ENCODE peak calls at places on chromosomes 7 and 10, in six cellular contexts. One of them, this sample, is unnamed. For H3K4me1, the result is how much of the 10 kb centered on the place peaks cover.

GRCh38 chr10:8473205-8473604 is 418.7 kb downstream of the GATA3 start:
- DNase-seq in Peyer's patch: no peak
- DNase-seq in heart left ventricle: no peak
- DNase-seq in IMR-90: peak
- DNase-seq in right lobe of liver: no peak
- DNase-seq in upper lobe of left lung: no peak
- DNase-seq in this sample: no peak

GRCh38 chr7:128103498-128104108 is 72.4 kb upstream of the LRRC4 start:
- DNase-seq in Peyer's patch: peak
- DNase-seq in heart left ventricle: peak
- DNase-seq in IMR-90: no peak
- DNase-seq in right lobe of liver: no peak
- DNase-seq in upper lobe of left lung: peak
- DNase-seq in this sample: peak

GRCh38 chr10:30459283-30459682 is 25.3 kb downstream of the MAP3K8 start:
- DNase-seq in Peyer's patch: peak
- DNase-seq in heart left ventricle: no peak
- DNase-seq in IMR-90: no peak
- DNase-seq in right lobe of liver: no peak
- DNase-seq in upper lobe of left lung: no peak
- DNase-seq in this sample: no peak

GRCh38 chr7:31758770-31759169 is 71.8 kb downstream of the PPP1R17 start:
- DNase-seq in Peyer's patch: no peak
- DNase-seq in heart left ventricle: no peak
- DNase-seq in IMR-90: peak
- DNase-seq in right lobe of liver: no peak
- DNase-seq in upper lobe of left lung: no peak
- DNase-seq in this sample: no peak

GRCh38 chr10:103895458-103896186 is 22.4 kb downstream of the STN1 start:
- DNase-seq in Peyer's patch: no peak
- DNase-seq in heart left ventricle: no peak
- DNase-seq in IMR-90: peak
- DNase-seq in right lobe of liver: no peak
- DNase-seq in upper lobe of left lung: no peak
- DNase-seq in this sample: peak

GRCh38 chr7:111892568-111892967 is 313.6 kb downstream of the DOCK4 start:
- DNase-seq in Peyer's patch: no peak
- DNase-seq in heart left ventricle: no peak
- DNase-seq in IMR-90: no peak
- DNase-seq in right lobe of liver: no peak
- DNase-seq in upper lobe of left lung: no peak
- DNase-seq in this sample: no peak

GRCh38 chr7:77651544-77652162 is 44.6 kb upstream of the RSBN1L start:
- DNase-seq in Peyer's patch: peak
- DNase-seq in heart left ventricle: no peak
- DNase-seq in IMR-90: peak
- DNase-seq in right lobe of liver: no peak
- DNase-seq in upper lobe of left lung: no peak
- DNase-seq in this sample: no peak

GRCh38 chr7:100418930-100419659 is 9.4 kb downstream of the ZCWPW1 start:
- DNase-seq in Peyer's patch: no peak
- DNase-seq in heart left ventricle: no peak
- DNase-seq in IMR-90: no peak
- DNase-seq in right lobe of liver: no peak
- DNase-seq in upper lobe of left lung: no peak
- DNase-seq in this sample: no peak

GRCh38 chr10:65531545-65531944 is 1394.3 kb upstream of the LRRTM3 start:
- DNase-seq in Peyer's patch: no peak
- DNase-seq in heart left ventricle: no peak
- DNase-seq in IMR-90: no peak
- DNase-seq in right lobe of liver: no peak
- DNase-seq in upper lobe of left lung: no peak
- DNase-seq in this sample: no peak

GRCh38 chr7:98286093-98286525 is 4.6 kb downstream of the BRI3 start:
- DNase-seq in Peyer's patch: peak
- DNase-seq in heart left ventricle: peak
- DNase-seq in IMR-90: peak
- DNase-seq in right lobe of liver: peak
- DNase-seq in upper lobe of left lung: peak
- DNase-seq in this sample: peak

DNA sequence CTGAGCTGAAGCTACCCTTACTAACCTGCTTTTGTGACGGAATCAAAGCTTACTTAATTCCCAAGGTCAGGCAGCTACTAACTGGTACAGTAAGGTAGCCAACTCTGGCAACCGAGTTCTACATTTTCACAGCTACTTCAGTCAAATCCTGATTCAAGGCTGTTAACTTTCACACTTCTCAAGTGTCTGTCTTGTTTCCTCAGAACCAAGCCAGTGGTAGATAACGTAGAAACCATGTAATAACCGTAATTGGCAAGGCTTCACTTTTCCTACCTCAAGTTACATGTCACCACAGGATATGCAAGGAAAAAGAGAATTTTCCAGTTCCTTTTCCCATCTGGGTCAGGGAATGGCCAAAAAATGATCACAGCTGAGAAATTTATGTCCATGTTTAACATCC is 746.7 kb downstream of the NRG3 start:
- DNase-seq in Peyer's patch: no peak
- DNase-seq in heart left ventricle: no peak
- DNase-seq in IMR-90: no peak
- DNase-seq in right lobe of liver: no peak
- DNase-seq in upper lobe of left lung: no peak
- DNase-seq in this sample: no peak
- H3K4me1 ChIP-seq in Peyer's patch: under half
- H3K4me1 ChIP-seq in heart left ventricle: under half
- H3K4me1 ChIP-seq in IMR-90: under half
- H3K4me1 ChIP-seq in right lobe of liver: under half
- H3K4me1 ChIP-seq in upper lobe of left lung: under half
- H3K4me1 ChIP-seq in this sample: under half

DNA sequence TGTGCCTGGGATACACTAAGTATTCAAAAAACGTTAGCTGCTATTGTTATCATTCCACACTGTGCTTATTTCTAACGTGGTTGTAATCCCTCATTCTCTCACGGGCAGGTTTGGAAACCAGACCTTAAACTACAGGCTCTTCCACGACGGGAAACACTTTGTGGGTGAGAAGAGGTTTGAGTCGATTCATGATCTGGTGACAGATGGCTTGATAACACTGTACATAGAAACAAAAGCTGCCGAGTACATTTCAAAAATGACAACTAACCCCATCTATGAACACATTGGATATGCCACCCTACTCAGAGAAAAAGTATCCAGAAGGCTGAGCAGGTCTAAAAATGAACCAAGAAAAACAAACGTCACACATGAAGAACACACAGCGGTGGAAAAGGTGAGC is 163.2 kb upstream of the PRR15 start:
- DNase-seq in Peyer's patch: no peak
- DNase-seq in heart left ventricle: no peak
- DNase-seq in IMR-90: no peak
- DNase-seq in right lobe of liver: no peak
- DNase-seq in upper lobe of left lung: no peak
- DNase-seq in this sample: no peak
- TF ChIP-seq POLR2A in Peyer's patch: no peak
- TF ChIP-seq POLR2A in heart left ventricle: no peak
- TF ChIP-seq POLR2A in IMR-90: no peak
- TF ChIP-seq POLR2A in right lobe of liver: no peak
- TF ChIP-seq POLR2A in upper lobe of left lung: no peak
- TF ChIP-seq POLR2A in this sample: no peak

DNA sequence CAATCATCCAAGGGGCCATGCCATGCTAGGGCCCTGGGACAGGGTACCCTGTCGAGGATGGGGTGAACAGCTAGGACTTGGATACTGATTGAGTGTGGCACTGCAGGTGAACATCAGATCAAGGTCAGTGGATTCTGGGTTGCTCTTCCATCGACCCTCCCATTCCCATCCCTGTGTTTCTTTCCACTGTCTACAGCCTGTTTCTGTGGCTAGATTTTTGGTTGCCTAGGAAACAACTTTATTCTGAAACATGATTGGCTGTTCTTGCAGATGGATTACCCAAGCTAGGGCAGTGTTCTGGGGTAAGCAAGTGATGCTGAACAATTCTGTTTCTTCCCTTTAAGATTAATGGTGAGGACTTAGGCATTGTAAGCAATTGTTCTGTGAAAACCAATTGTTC is 102.5 kb upstream of the BTBD16 start:
- DNase-seq in Peyer's patch: no peak
- DNase-seq in heart left ventricle: no peak
- DNase-seq in IMR-90: no peak
- DNase-seq in right lobe of liver: no peak
- DNase-seq in upper lobe of left lung: no peak
- DNase-seq in this sample: no peak
- H3K4me1 ChIP-seq in Peyer's patch: under half
- H3K4me1 ChIP-seq in heart left ventricle: under half
- H3K4me1 ChIP-seq in IMR-90: under half
- H3K4me1 ChIP-seq in right lobe of liver: under half
- H3K4me1 ChIP-seq in upper lobe of left lung: under half
- H3K4me1 ChIP-seq in this sample: under half

GRCh38 chr10:80500572-80501380 is 36.9 kb upstream of the SH2D4B start:
- DNase-seq in Peyer's patch: peak
- DNase-seq in heart left ventricle: peak
- DNase-seq in IMR-90: no peak
- DNase-seq in right lobe of liver: no peak
- DNase-seq in upper lobe of left lung: no peak
- DNase-seq in this sample: no peak

GRCh38 chr10:80497187-80498038 is 40.3 kb upstream of the SH2D4B start:
- DNase-seq in Peyer's patch: peak
- DNase-seq in heart left ventricle: peak
- DNase-seq in IMR-90: peak
- DNase-seq in right lobe of liver: peak
- DNase-seq in upper lobe of left lung: no peak
- DNase-seq in this sample: no peak

GRCh38 chr10:80498039-80498832 is 39.5 kb upstream of the SH2D4B start:
- DNase-seq in Peyer's patch: no peak
- DNase-seq in heart left ventricle: no peak
- DNase-seq in IMR-90: no peak
- DNase-seq in right lobe of liver: no peak
- DNase-seq in upper lobe of left lung: no peak
- DNase-seq in this sample: no peak

GRCh38 chr10:80496555-80497172 is 41.0 kb upstream of the SH2D4B start:
- DNase-seq in Peyer's patch: no peak
- DNase-seq in heart left ventricle: no peak
- DNase-seq in IMR-90: no peak
- DNase-seq in right lobe of liver: no peak
- DNase-seq in upper lobe of left lung: no peak
- DNase-seq in this sample: no peak

DNA sequence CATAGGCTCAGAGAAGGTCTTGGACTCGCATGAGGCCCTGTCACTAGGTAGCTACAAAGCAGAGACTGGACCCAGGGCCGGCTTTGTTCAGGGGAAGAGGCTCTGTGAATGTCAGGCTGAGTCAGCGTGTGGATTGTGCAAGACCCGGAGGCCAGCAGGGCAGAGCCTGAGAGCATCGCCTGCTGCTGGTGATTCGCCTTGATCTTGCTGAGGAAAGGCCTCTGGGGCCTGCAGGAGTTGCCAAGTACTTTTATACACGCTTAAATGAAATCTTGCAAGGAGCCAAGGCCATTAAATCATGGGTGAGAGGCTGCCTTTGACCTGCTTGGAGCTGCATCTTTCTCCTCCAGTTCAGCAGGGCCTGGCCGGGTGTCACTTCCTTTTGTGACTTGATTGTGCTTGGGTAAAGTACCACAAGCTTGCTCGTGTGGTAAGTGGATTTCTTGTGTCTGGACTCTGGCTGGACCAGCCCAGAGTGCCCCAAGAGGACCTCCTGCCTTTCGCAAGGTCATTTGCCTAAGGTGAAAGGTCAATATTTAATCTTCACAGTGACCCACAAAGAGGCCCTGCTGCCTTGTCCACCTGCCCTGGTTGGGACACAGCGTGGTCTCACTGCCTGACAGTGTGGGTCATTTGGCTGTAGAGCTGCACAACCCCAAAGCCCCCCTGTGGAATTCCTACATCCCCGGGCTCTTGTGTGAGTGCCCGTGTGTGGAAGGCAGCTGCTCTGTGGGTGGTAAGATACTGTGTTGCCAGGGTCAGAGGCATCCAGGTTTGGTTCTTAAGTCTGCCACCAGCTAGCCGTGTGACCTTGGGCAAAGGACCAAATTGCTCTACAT is 38.6 kb upstream of the SH2D4B start:
- DNase-seq in Peyer's patch: peak
- DNase-seq in heart left ventricle: peak
- DNase-seq in IMR-90: peak
- DNase-seq in right lobe of liver: peak
- DNase-seq in upper lobe of left lung: no peak
- DNase-seq in this sample: peak
- TF ChIP-seq POLR2A in Peyer's patch: peak
- TF ChIP-seq POLR2A in heart left ventricle: peak
- TF ChIP-seq POLR2A in IMR-90: no peak
- TF ChIP-seq POLR2A in right lobe of liver: no peak
- TF ChIP-seq POLR2A in upper lobe of left lung: peak
- TF ChIP-seq POLR2A in this sample: no peak

DNA sequence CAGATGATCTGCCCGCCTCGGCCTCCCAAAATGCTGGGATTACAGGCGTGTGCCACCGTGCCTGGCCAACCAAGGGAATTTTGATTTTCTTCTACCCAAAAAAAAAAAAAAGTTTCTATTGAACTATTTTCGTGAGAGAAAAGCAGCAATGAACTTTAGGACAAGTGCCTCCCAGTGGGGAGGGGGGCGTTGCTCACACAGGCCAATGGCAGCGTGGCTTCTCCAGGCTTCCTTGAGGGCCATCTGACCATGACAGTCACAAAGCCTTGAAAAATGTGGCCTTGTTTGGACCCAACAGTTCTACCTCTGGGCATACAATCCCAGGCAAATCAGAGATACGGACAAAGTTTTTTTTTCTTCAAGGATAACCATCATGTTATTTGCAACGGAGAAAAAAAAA is 56.0 kb downstream of the TNRC18 start:
- DNase-seq in Peyer's patch: no peak
- DNase-seq in heart left ventricle: no peak
- DNase-seq in IMR-90: no peak
- DNase-seq in right lobe of liver: no peak
- DNase-seq in upper lobe of left lung: no peak
- DNase-seq in this sample: no peak
- H3K4me1 ChIP-seq in Peyer's patch: under half
- H3K4me1 ChIP-seq in heart left ventricle: under half
- H3K4me1 ChIP-seq in IMR-90: under half
- H3K4me1 ChIP-seq in right lobe of liver: under half
- H3K4me1 ChIP-seq in upper lobe of left lung: under half
- H3K4me1 ChIP-seq in this sample: under half

DNA sequence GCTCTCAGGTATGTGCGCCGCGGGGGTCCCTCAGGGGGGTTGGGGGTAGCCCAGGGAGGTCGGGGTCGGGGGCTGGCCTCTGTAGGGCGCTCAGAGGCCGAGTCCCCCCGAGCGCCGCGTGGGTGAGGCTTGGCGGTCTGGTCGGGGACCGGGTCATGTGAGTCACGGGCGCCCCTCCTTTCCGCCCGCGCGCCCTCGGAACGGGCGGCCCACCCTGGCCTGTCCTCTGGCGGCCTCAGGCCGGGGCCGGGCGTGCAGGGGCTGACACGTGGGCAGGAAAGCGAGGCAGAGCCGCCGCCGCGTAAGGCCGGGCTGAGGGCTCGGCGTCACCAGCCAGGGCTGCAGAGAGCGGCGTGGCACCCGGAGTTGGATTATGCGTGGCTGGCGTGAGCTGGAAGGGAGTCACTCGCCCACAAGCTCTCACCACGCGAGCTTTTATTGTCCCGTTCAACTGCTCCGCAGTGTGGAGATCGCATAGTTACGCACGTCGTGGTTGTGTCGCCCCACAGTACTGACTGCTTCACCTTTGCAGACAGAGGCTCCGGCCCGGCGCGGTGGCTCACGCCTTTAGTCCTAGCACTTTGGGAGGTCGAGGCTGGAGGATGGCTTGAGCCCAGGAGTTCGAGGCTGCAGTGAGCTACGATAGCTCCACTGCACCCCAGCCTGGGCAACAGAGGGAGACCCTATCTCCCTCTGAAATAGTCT is 387 bp downstream of the SHLD2 start:
- DNase-seq in Peyer's patch: peak
- DNase-seq in heart left ventricle: peak
- DNase-seq in IMR-90: peak
- DNase-seq in right lobe of liver: peak
- DNase-seq in upper lobe of left lung: peak
- DNase-seq in this sample: peak
- TF ChIP-seq POLR2A in Peyer's patch: peak
- TF ChIP-seq POLR2A in heart left ventricle: peak
- TF ChIP-seq POLR2A in IMR-90: peak
- TF ChIP-seq POLR2A in right lobe of liver: peak
- TF ChIP-seq POLR2A in upper lobe of left lung: peak
- TF ChIP-seq POLR2A in this sample: peak

This sample was measured in ovary.